ENCODE peak calls at places on chromosomes 11 and 22, in ten cellular contexts. U is CD4-positive, alpha-beta memory T cell; B is activated gamma-delta T cell treated with Interleukin-2 at 50 U/mL for 16 hours; F is stimulated activated effector memory CD8-positive, alpha-beta T cell treated with anti-CD3 and anti-CD28 coated beads, Interleukin-12 subunit alpha, Interleukin-12 subunit beta, amount 100 ng/mL, for 72 hours; O is OCI-LY7; T is activated T-cell treated with anti-CD3 and anti-CD28 coated beads for 24 hours; J is anterior cingulate cortex; L is fibroblast of the aortic adventitia; D is SK-N-MC; W is GM23248. P is an unnamed sample.

GRCh38 chr11:131522851-131523250 is 152.4 kb downstream of the NTM start:
- DNase-seq in F (no peak), J (no peak), D (no peak), W (peak), T (no peak), L (no peak), U (no peak), B (no peak), O (no peak), P (no peak)

GRCh38 chr22:42720263-42721044 is at the start of gene A4GALT:
- DNase-seq in U (peak), J (no peak), F (no peak), B (no peak), L (no peak), T (no peak), O (peak), W (peak), D (no peak), P (no peak)

GRCh38 chr11:128890543-128891409 is at the start of gene KCNJ5:
- DNase-seq in F (no peak), L (peak), W (peak), O (no peak), J (no peak), U (peak), T (no peak), D (no peak), B (no peak), P (no peak)

GRCh38 chr11:17403977-17404759 is 15.7 kb upstream of the KCNJ11 start:
- DNase-seq in W (peak), B (no peak), D (no peak), J (no peak), T (no peak), F (no peak), U (no peak), O (peak), L (peak), P (no peak)

GRCh38 chr11:59778122-59778521 is 22.9 kb downstream of the STX3 start:
- DNase-seq in F (no peak), T (no peak), B (no peak), L (no peak), J (no peak), U (no peak), D (no peak), W (peak), O (no peak), P (no peak)

GRCh38 chr11:2317354-2318050 is 15.7 kb downstream of the TSPAN32 start:
- DNase-seq in B (no peak), T (no peak), L (no peak), O (no peak), W (no peak), J (no peak), U (no peak), F (no peak), D (no peak), P (no peak)

GRCh38 chr22:41994506-41994905 is 4.1 kb upstream of the WBP2NL start:
- DNase-seq in U (no peak), F (no peak), O (no peak), B (no peak), W (no peak), L (no peak), J (no peak), D (no peak), T (no peak), P (no peak)

GRCh38 chr11:47532597-47533213 is 20.2 kb downstream of the CELF1 start:
- DNase-seq in O (no peak), B (no peak), D (no peak), L (no peak), F (no peak), J (peak), T (no peak), W (peak), U (no peak), P (no peak)

GRCh38 chr11:6737872-6738466 is 33.8 kb downstream of the OR2AG2 start:
- DNase-seq in B (peak), J (no peak), F (peak), T (peak), D (no peak), U (peak), L (peak), W (peak), O (peak), P (peak)

GRCh38 chr11:128491195-128491936 is 96.0 kb downstream of the ETS1 start:
- DNase-seq in B (no peak), T (no peak), U (no peak), J (no peak), O (no peak), L (no peak), W (peak), D (no peak), F (no peak), P (no peak)

GRCh38 chr11:65305501-65306268 is 9.0 kb upstream of the CDC42EP2 start:
- DNase-seq in B (no peak), O (no peak), F (no peak), T (no peak), J (no peak), W (no peak), D (no peak), L (no peak), U (no peak), P (no peak)

P was measured in activated CD8-positive, alpha-beta memory T cell treated with anti-CD3 and anti-CD28 coated beads, Interleukin-2, amount 50 U/mL, for 4 hours.